ENCODE peak calls at places on chromosome 19, in four cellular contexts. One of them, this sample, is unnamed.

GRCh38 chr19:4023600-4024398 is 16.3 kb downstream of the PIAS4 start:
- DNase-seq in fibroblast of lung: no peak
- DNase-seq in D721Med: no peak
- DNase-seq in A549: no peak
- DNase-seq in this sample: no peak

GRCh38 chr19:23776507-23777205 is 18.0 kb upstream of the ZNF681 start:
- DNase-seq in fibroblast of lung: no peak
- DNase-seq in D721Med: no peak
- DNase-seq in A549: no peak
- DNase-seq in this sample: no peak

GRCh38 chr19:40623403-40624239 is 22.5 kb downstream of the LTBP4 start:
- DNase-seq in fibroblast of lung: peak
- DNase-seq in D721Med: peak
- DNase-seq in A549: peak
- DNase-seq in this sample: no peak

GRCh38 chr19:41887711-41888382 is 4.9 kb downstream of the ARHGEF1 start:
- DNase-seq in fibroblast of lung: peak
- DNase-seq in D721Med: no peak
- DNase-seq in A549: no peak
- DNase-seq in this sample: no peak

GRCh38 chr19:610801-611505 is 21.3 kb downstream of the HCN2 start:
- DNase-seq in fibroblast of lung: peak
- DNase-seq in D721Med: peak
- DNase-seq in A549: peak
- DNase-seq in this sample: no peak

GRCh38 chr19:23415034-23415433 is 19.8 kb upstream of the ZNF91 start:
- DNase-seq in fibroblast of lung: no peak
- DNase-seq in D721Med: no peak
- DNase-seq in A549: no peak
- DNase-seq in this sample: no peak

GRCh38 chr19:45250832-45251451 is at the start of gene MARK4:
- DNase-seq in fibroblast of lung: peak
- DNase-seq in D721Med: peak
- DNase-seq in A549: peak
- DNase-seq in this sample: no peak

GRCh38 chr19:2902590-2903218 is 2.0 kb downstream of the ZNF57 start:
- DNase-seq in fibroblast of lung: no peak
- DNase-seq in D721Med: no peak
- DNase-seq in A549: no peak
- DNase-seq in this sample: no peak

GRCh38 chr19:6457958-6458694 is 1.5 kb downstream of the SLC25A23 start:
- DNase-seq in fibroblast of lung: no peak
- DNase-seq in D721Med: no peak
- DNase-seq in A549: no peak
- DNase-seq in this sample: no peak

GRCh38 chr19:51808333-51808986 is 13.5 kb downstream of the FPR3 start:
- DNase-seq in fibroblast of lung: no peak
- DNase-seq in D721Med: no peak
- DNase-seq in A549: peak
- DNase-seq in this sample: peak

GRCh38 chr19:32257326-32258073 is 87.9 kb upstream of the ZNF507 start:
- DNase-seq in fibroblast of lung: no peak
- DNase-seq in D721Med: no peak
- DNase-seq in A549: no peak
- DNase-seq in this sample: no peak

GRCh38 chr19:55406869-55407624 is 541 bp downstream of the UBE2S start:
- DNase-seq in fibroblast of lung: no peak
- DNase-seq in D721Med: no peak
- DNase-seq in A549: no peak
- DNase-seq in this sample: no peak

GRCh38 chr19:38079926-38080380 is 144.1 kb downstream of the DPF1 start:
- DNase-seq in fibroblast of lung: peak
- DNase-seq in D721Med: no peak
- DNase-seq in A549: peak
- DNase-seq in this sample: peak

GRCh38 chr19:43479226-43479625 is 13.8 kb upstream of the LYPD3 start:
- DNase-seq in fibroblast of lung: no peak
- DNase-seq in D721Med: no peak
- DNase-seq in A549: no peak
- DNase-seq in this sample: no peak

GRCh38 chr19:37551123-37551993 is 43.2 kb downstream of the ZNF571 start:
- DNase-seq in fibroblast of lung: peak
- DNase-seq in D721Med: peak
- DNase-seq in A549: no peak
- DNase-seq in this sample: no peak

GRCh38 chr19:29524912-29525870 is 603 bp upstream of the VSTM2B start:
- DNase-seq in fibroblast of lung: no peak
- DNase-seq in D721Med: peak
- DNase-seq in A549: no peak
- DNase-seq in this sample: no peak

GRCh38 chr19:40716031-40716654 is 543 bp downstream of the COQ8B start:
- DNase-seq in fibroblast of lung: no peak
- DNase-seq in D721Med: no peak
- DNase-seq in A549: peak
- DNase-seq in this sample: no peak

DNA sequence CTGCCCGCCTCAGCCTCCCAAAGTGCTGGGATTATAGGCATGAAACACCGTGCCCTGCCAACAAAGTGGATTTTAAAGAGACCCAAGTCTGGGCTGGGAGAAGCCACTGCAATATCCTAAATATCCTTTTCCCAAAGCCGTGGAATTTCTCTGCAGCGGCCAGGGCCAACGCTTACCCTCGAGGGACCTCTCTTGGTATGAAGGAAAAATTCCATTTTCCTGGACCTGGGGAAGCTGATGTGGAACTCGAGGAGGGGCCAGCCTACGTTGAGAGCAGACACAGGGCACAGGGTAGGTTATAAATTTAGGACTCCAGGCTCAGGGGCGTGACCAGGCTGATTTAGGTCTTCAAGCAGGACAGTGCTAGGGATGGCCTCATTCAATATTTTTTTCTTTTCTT is 17.7 kb upstream of the UPF1 start:
- DNase-seq in fibroblast of lung: no peak
- DNase-seq in D721Med: no peak
- DNase-seq in A549: no peak
- DNase-seq in this sample: no peak
- TF ChIP-seq CTCF in fibroblast of lung: peak
- TF ChIP-seq CTCF in D721Med: no peak
- TF ChIP-seq CTCF in A549: no peak
- TF ChIP-seq CTCF in this sample: peak

GRCh38 chr19:1871140-1871597 is 7.8 kb upstream of the KLF16 start:
- DNase-seq in fibroblast of lung: no peak
- DNase-seq in D721Med: no peak
- DNase-seq in A549: no peak
- DNase-seq in this sample: no peak
- TF ChIP-seq CTCF in fibroblast of lung: no peak
- TF ChIP-seq CTCF in D721Med: no peak
- TF ChIP-seq CTCF in A549: no peak
- TF ChIP-seq CTCF in this sample: no peak

DNA sequence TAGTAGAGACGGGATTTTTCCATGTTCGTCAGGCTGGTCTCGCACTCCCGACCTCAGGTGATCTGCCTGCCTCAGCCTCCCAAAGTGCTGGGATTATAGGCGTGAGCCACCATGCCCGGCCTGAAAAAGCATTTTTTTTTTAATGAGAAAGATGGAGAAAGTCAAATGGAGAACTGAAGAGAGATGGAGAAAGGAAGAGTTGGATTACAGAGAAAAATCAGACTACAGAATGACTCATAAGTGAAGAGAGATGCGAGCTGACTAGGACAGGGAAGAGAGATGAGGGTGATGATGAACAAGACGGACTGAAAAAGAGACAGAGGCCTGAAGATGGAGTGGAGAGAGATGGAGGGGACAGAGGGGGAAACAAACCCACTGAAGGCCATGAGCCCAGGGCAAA is 1.5 kb downstream of the DHX34 start:
- DNase-seq in fibroblast of lung: no peak
- DNase-seq in D721Med: no peak
- DNase-seq in A549: no peak
- DNase-seq in this sample: no peak
- TF ChIP-seq CTCF in fibroblast of lung: no peak
- TF ChIP-seq CTCF in D721Med: no peak
- TF ChIP-seq CTCF in A549: no peak
- TF ChIP-seq CTCF in this sample: no peak

GRCh38 chr19:19111138-19111835 is 27.0 kb downstream of the TMEM161A start:
- DNase-seq in fibroblast of lung: no peak
- DNase-seq in D721Med: no peak
- DNase-seq in A549: no peak
- DNase-seq in this sample: no peak

GRCh38 chr19:19111967-19112580 is 26.2 kb downstream of the TMEM161A start:
- DNase-seq in fibroblast of lung: no peak
- DNase-seq in D721Med: no peak
- DNase-seq in A549: no peak
- DNase-seq in this sample: no peak

GRCh38 chr19:19110410-19111137 is 27.7 kb downstream of the TMEM161A start:
- DNase-seq in fibroblast of lung: peak
- DNase-seq in D721Med: no peak
- DNase-seq in A549: peak
- DNase-seq in this sample: no peak

GRCh38 chr19:19115954-19116353 is 22.3 kb downstream of the TMEM161A start:
- DNase-seq in fibroblast of lung: no peak
- DNase-seq in D721Med: peak
- DNase-seq in A549: peak
- DNase-seq in this sample: no peak

DNA sequence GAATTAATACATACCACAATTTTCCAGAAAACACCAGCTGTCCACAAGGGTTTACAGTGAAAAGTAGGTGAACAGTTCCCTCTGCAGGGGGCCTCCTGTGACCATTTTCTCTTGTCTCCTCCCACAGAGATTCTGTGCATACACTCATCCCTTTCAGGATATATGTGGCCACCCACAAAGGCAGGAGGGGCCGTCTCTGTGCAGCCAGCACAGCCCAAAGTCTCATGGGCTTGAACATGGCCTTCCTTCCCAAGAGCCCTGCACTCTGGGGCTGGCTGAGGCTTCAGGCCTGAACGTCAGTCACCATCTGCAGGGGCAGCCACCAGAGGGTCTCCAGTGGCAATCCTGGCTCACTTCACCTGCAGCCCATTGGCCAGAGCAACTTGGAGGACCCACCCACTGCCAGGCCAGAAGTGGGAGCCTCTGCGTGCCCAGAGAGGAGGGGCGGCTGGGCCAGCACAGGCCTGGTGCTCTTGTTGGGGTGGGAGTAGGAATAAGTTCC is 25.2 kb downstream of the TMEM161A start:
- DNase-seq in fibroblast of lung: peak
- DNase-seq in D721Med: no peak
- DNase-seq in A549: peak
- DNase-seq in this sample: no peak
- TF ChIP-seq CTCF in fibroblast of lung: no peak
- TF ChIP-seq CTCF in D721Med: peak
- TF ChIP-seq CTCF in A549: no peak
- TF ChIP-seq CTCF in this sample: no peak

DNA sequence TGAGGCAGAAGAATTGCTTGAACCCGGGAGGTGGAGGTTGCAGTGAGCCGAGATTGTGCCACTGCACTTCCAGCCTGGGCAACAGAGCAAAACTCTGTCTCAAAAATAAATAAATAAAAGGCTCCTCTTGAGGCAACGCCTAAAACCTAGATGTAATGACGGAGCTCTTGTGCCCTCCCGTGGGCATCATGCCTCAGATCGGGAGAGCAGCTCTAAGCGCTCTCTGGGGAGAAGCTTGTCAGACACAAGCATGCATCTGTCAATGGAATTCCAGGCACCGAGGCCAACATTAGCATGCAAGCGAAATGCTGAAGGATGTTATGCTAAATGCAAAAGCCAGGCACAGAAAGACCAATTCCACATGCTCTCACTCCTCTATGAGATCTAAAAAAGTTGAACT is 45.6 kb upstream of the MRI1 start:
- DNase-seq in fibroblast of lung: peak
- DNase-seq in D721Med: no peak
- DNase-seq in A549: peak
- DNase-seq in this sample: peak
- TF ChIP-seq CTCF in fibroblast of lung: peak
- TF ChIP-seq CTCF in D721Med: peak
- TF ChIP-seq CTCF in A549: peak
- TF ChIP-seq CTCF in this sample: peak

GRCh38 chr19:13761423-13761822 is 2.9 kb upstream of the MRI1 start:
- DNase-seq in fibroblast of lung: no peak
- DNase-seq in D721Med: no peak
- DNase-seq in A549: no peak
- DNase-seq in this sample: no peak
- TF ChIP-seq CTCF in fibroblast of lung: no peak
- TF ChIP-seq CTCF in D721Med: no peak
- TF ChIP-seq CTCF in A549: no peak
- TF ChIP-seq CTCF in this sample: no peak

GRCh38 chr19:39162441-39163043 is 34.2 kb upstream of the NCCRP1 start:
- DNase-seq in fibroblast of lung: no peak
- DNase-seq in D721Med: no peak
- DNase-seq in A549: no peak
- DNase-seq in this sample: no peak
- TF ChIP-seq CTCF in fibroblast of lung: no peak
- TF ChIP-seq CTCF in D721Med: no peak
- TF ChIP-seq CTCF in A549: no peak
- TF ChIP-seq CTCF in this sample: no peak

GRCh38 chr19:15584541-15585115 is 30.4 kb upstream of the CYP4F8 start:
- DNase-seq in fibroblast of lung: peak
- DNase-seq in D721Med: peak
- DNase-seq in A549: peak
- DNase-seq in this sample: peak
- TF ChIP-seq CTCF in fibroblast of lung: peak
- TF ChIP-seq CTCF in D721Med: peak
- TF ChIP-seq CTCF in A549: peak
- TF ChIP-seq CTCF in this sample: peak

GRCh38 chr19:12733369-12733896 is 1.1 kb downstream of the TRIR start:
- DNase-seq in fibroblast of lung: peak
- DNase-seq in D721Med: no peak
- DNase-seq in A549: peak
- DNase-seq in this sample: no peak
- TF ChIP-seq CTCF in fibroblast of lung: peak
- TF ChIP-seq CTCF in D721Med: peak
- TF ChIP-seq CTCF in A549: peak
- TF ChIP-seq CTCF in this sample: peak